ENCODE peak calls at places on chromosome 3, in four cellular contexts. D is MCF 10A, G is kidney, M is stomach. J is an unnamed sample.

GRCh38 chr3:160372780-160373179 is 26.2 kb downstream of the IFT80 start:
- DNase-seq in D (peak; percentile 55), G (no peak), M (no peak), J (no peak)

GRCh38 chr3:173589116-173589515 is 191.6 kb downstream of the NLGN1 start:
- DNase-seq in D (no peak), G (no peak), M (no peak), J (no peak)

GRCh38 chr3:86554346-86554745 is 436.6 kb downstream of the VGLL3 start:
- DNase-seq in D (no peak), G (no peak), M (no peak), J (no peak)

GRCh38 chr3:64533565-64534317 is 154.1 kb downstream of the ADAMTS9 start:
- DNase-seq in D (peak; percentile 87), G (peak; percentile 94), M (peak; percentile 91), J (peak; percentile 88)

GRCh38 chr3:24259901-24260512 is 234.6 kb downstream of the THRB start:
- DNase-seq in D (peak; percentile 26), G (no peak), M (peak; percentile 36), J (no peak)

GRCh38 chr3:145952541-145952940 is 208.4 kb downstream of the PLOD2 start:
- DNase-seq in D (peak; percentile 21), G (no peak), M (no peak), J (no peak)

GRCh38 chr3:10489746-10490483 is 15.5 kb downstream of the ATP2B2 start:
- DNase-seq in D (no peak), G (no peak), M (no peak), J (no peak)

GRCh38 chr3:81726132-81726531 is 35.3 kb downstream of the GBE1 start:
- DNase-seq in D (no peak), G (no peak), M (no peak), J (no peak)

GRCh38 chr3:125212509-125213372 is at the start of gene SLC12A8:
- DNase-seq in D (peak; percentile 27), G (peak; percentile 75), M (peak; percentile 41), J (no peak)

J was measured in Kasumi-1.